ENCODE peak calls at places on chromosomes 3 and 15, in five cellular contexts. One of them, this sample, is unnamed.

GRCh38 chr15:77569647-77570186 is 63.0 kb downstream of the LINGO1 start:
- DNase-seq in fibroblast of lung: no peak
- DNase-seq in neural progenitor cell: no peak
- DNase-seq in DND-41: no peak
- DNase-seq in IMR-90: no peak
- DNase-seq in this sample: no peak

GRCh38 chr15:52427804-52428203 is 100.9 kb downstream of the MYO5A start:
- DNase-seq in IMR-90: peak; percentile 86
- DNase-seq in neural progenitor cell: peak; percentile 53
- DNase-seq in DND-41: no peak
- DNase-seq in fibroblast of lung: peak; percentile 95
- DNase-seq in this sample: peak; percentile 65

GRCh38 chr3:136350557-136350956 is 100.4 kb downstream of the PCCB start:
- DNase-seq in DND-41: no peak
- DNase-seq in fibroblast of lung: peak; percentile 71
- DNase-seq in neural progenitor cell: no peak
- DNase-seq in IMR-90: peak; percentile 81
- DNase-seq in this sample: peak; percentile 30

GRCh38 chr3:65878831-65879230 is 159.9 kb downstream of the MAGI1 start:
- DNase-seq in DND-41: no peak
- DNase-seq in fibroblast of lung: no peak
- DNase-seq in IMR-90: no peak
- DNase-seq in neural progenitor cell: no peak
- DNase-seq in this sample: no peak

GRCh38 chr15:78353093-78353492 is 12.9 kb downstream of the CRABP1 start:
- DNase-seq in fibroblast of lung: no peak
- DNase-seq in DND-41: no peak
- DNase-seq in neural progenitor cell: no peak
- DNase-seq in IMR-90: peak; percentile 5
- DNase-seq in this sample: no peak

GRCh38 chr3:69671082-69671952 is 67.9 kb upstream of the MITF start:
- DNase-seq in neural progenitor cell: peak; percentile 50
- DNase-seq in fibroblast of lung: peak; percentile 16
- DNase-seq in DND-41: peak; percentile 15
- DNase-seq in IMR-90: peak; percentile 42
- DNase-seq in this sample: peak; percentile 80

GRCh38 chr15:47460775-47461174 is 256.5 kb upstream of the SEMA6D start:
- DNase-seq in DND-41: no peak
- DNase-seq in neural progenitor cell: no peak
- DNase-seq in fibroblast of lung: no peak
- DNase-seq in IMR-90: no peak
- DNase-seq in this sample: no peak

GRCh38 chr15:100189849-100190248 is 151.9 kb downstream of the ADAMTS17 start:
- DNase-seq in DND-41: no peak
- DNase-seq in IMR-90: no peak
- DNase-seq in fibroblast of lung: peak; percentile 48
- DNase-seq in neural progenitor cell: no peak
- DNase-seq in this sample: no peak

GRCh38 chr15:60043744-60044435 is 39.8 kb downstream of the FOXB1 start:
- DNase-seq in fibroblast of lung: no peak
- DNase-seq in DND-41: peak; percentile 61
- DNase-seq in IMR-90: no peak
- DNase-seq in neural progenitor cell: peak; percentile 14
- DNase-seq in this sample: no peak

GRCh38 chr3:196694941-196695848 is 16.9 kb downstream of the CEP19 start:
- DNase-seq in fibroblast of lung: no peak
- DNase-seq in IMR-90: no peak
- DNase-seq in neural progenitor cell: no peak
- DNase-seq in DND-41: no peak
- DNase-seq in this sample: no peak

GRCh38 chr15:93274276-93274675 is 185.3 kb upstream of the RGMA start:
- DNase-seq in IMR-90: no peak
- DNase-seq in neural progenitor cell: peak; percentile 83
- DNase-seq in fibroblast of lung: no peak
- DNase-seq in DND-41: no peak
- DNase-seq in this sample: no peak

GRCh38 chr3:118705827-118706226 is 328.8 kb downstream of the IGSF11 start:
- DNase-seq in fibroblast of lung: no peak
- DNase-seq in neural progenitor cell: peak; percentile 42
- DNase-seq in DND-41: no peak
- DNase-seq in IMR-90: no peak
- DNase-seq in this sample: no peak

GRCh38 chr3:31295150-31295765 is 237.5 kb upstream of the STT3B start:
- DNase-seq in fibroblast of lung: no peak
- DNase-seq in IMR-90: no peak
- DNase-seq in neural progenitor cell: peak; percentile 7
- DNase-seq in DND-41: no peak
- DNase-seq in this sample: no peak

GRCh38 chr3:13483988-13484695 is 4.0 kb downstream of the HDAC11 start:
- DNase-seq in neural progenitor cell: no peak
- DNase-seq in fibroblast of lung: no peak
- DNase-seq in DND-41: no peak
- DNase-seq in IMR-90: no peak
- DNase-seq in this sample: no peak

GRCh38 chr3:58560771-58561311 is 16.4 kb downstream of the FAM107A start:
- DNase-seq in fibroblast of lung: peak; percentile 97
- DNase-seq in neural progenitor cell: peak; percentile 88
- DNase-seq in IMR-90: peak; percentile 98
- DNase-seq in DND-41: no peak
- DNase-seq in this sample: peak; percentile 89

GRCh38 chr3:98029083-98029482 is 6.0 kb downstream of the GABRR3 start:
- DNase-seq in neural progenitor cell: no peak
- DNase-seq in fibroblast of lung: no peak
- DNase-seq in IMR-90: no peak
- DNase-seq in DND-41: no peak
- DNase-seq in this sample: no peak

GRCh38 chr3:29071077-29071634 is 209.7 kb upstream of the RBMS3 start:
- DNase-seq in neural progenitor cell: no peak
- DNase-seq in IMR-90: no peak
- DNase-seq in DND-41: no peak
- DNase-seq in fibroblast of lung: peak; percentile 23
- DNase-seq in this sample: no peak

GRCh38 chr3:47409284-47409683 is 28.5 kb downstream of the PTPN23 start:
- DNase-seq in IMR-90: no peak
- DNase-seq in neural progenitor cell: no peak
- DNase-seq in fibroblast of lung: no peak
- DNase-seq in DND-41: no peak
- DNase-seq in this sample: no peak

GRCh38 chr3:58535531-58536500 is 1.2 kb downstream of the ACOX2 start:
- DNase-seq in IMR-90: no peak
- DNase-seq in neural progenitor cell: no peak
- DNase-seq in DND-41: no peak
- DNase-seq in fibroblast of lung: peak; percentile 33
- DNase-seq in this sample: no peak

GRCh38 chr15:29920515-29920914 is 98.2 kb upstream of the TJP1 start:
- DNase-seq in neural progenitor cell: no peak
- DNase-seq in fibroblast of lung: peak; percentile 60
- DNase-seq in IMR-90: peak; percentile 49
- DNase-seq in DND-41: no peak
- DNase-seq in this sample: no peak

GRCh38 chr3:149390316-149390715 is 12.9 kb upstream of the TM4SF1 start:
- DNase-seq in DND-41: no peak
- DNase-seq in neural progenitor cell: no peak
- DNase-seq in fibroblast of lung: no peak
- DNase-seq in IMR-90: no peak
- DNase-seq in this sample: no peak

GRCh38 chr3:72628065-72628464 is 220.2 kb downstream of the SHQ1 start:
- DNase-seq in IMR-90: no peak
- DNase-seq in neural progenitor cell: no peak
- DNase-seq in DND-41: no peak
- DNase-seq in fibroblast of lung: no peak
- DNase-seq in this sample: no peak

GRCh38 chr3:94011208-94011842 is 17.1 kb downstream of the STX19 start:
- DNase-seq in neural progenitor cell: no peak
- DNase-seq in DND-41: no peak
- DNase-seq in fibroblast of lung: no peak
- DNase-seq in IMR-90: no peak
- DNase-seq in this sample: no peak

DNA sequence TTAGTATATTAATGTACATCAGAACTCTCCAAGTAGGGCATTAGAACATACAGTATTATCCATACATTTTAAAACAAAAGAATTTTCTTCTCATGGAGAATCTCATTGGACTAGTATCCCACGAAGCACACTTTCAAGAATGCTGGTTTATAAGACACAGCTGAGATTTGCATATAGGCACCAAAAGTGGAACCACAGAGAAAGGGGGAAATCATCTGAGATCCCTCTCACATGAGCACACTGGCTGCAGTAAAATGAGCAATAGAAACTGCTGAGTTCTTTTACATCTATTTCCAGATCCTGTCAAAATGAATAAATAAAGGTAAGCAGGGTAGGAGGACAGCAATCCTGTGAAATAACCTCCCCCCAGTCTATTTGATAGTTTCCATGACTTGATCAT is 665.3 kb downstream of the FHIT start:
- DNase-seq in DND-41: no peak
- DNase-seq in fibroblast of lung: no peak
- DNase-seq in IMR-90: no peak
- DNase-seq in neural progenitor cell: no peak
- DNase-seq in this sample: no peak
- H3K9ac ChIP-seq in DND-41: no peak overlapping the region
- H3K9ac ChIP-seq in fibroblast of lung: no peak overlapping the region
- H3K9ac ChIP-seq in IMR-90: no peak overlapping the region
- H3K9ac ChIP-seq in neural progenitor cell: no peak overlapping the region
- H3K9ac ChIP-seq in this sample: no peak overlapping the region

DNA sequence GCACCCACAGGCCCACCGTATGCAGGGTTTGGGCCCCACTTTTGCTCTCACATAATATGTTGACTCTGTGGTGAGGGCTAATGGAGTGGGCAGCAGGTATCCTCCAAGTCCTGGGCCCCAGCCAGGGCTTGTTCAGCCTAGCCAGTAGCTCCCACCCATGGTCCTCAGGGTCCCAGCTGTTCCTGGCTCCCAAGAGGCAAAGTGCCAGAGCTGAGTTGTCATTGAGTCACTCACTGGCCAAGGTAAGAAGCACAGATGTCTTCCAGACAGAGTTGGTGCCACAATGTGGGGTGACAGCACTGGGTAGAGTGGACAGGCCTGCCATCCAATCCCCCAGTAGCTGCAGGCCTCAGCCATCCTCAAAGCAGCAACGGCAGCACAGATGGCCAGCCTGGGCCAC is 4.3 kb downstream of the SHF start:
- DNase-seq in neural progenitor cell: no peak
- DNase-seq in DND-41: no peak
- DNase-seq in fibroblast of lung: no peak
- DNase-seq in IMR-90: no peak
- DNase-seq in this sample: no peak
- H3K4me3 ChIP-seq in neural progenitor cell: no peak overlapping the region
- H3K4me3 ChIP-seq in DND-41: no peak overlapping the region
- H3K4me3 ChIP-seq in fibroblast of lung: no peak overlapping the region
- H3K4me3 ChIP-seq in IMR-90: no peak overlapping the region
- H3K4me3 ChIP-seq in this sample: no peak overlapping the region

GRCh38 chr3:124147429-124147828 is 155.5 kb upstream of the ROPN1 start:
- DNase-seq in IMR-90: no peak
- DNase-seq in neural progenitor cell: no peak
- DNase-seq in DND-41: no peak
- DNase-seq in fibroblast of lung: no peak
- DNase-seq in this sample: no peak
- H3K27me3 ChIP-seq in IMR-90: peaks cover 17% of the 10 kb centered on the region
- H3K27me3 ChIP-seq in neural progenitor cell: no peaks in the 10 kb centered on the region
- H3K27me3 ChIP-seq in DND-41: peaks cover 12% of the 10 kb centered on the region
- H3K27me3 ChIP-seq in fibroblast of lung: no peaks in the 10 kb centered on the region
- H3K27me3 ChIP-seq in this sample: no peaks in the 10 kb centered on the region

DNA sequence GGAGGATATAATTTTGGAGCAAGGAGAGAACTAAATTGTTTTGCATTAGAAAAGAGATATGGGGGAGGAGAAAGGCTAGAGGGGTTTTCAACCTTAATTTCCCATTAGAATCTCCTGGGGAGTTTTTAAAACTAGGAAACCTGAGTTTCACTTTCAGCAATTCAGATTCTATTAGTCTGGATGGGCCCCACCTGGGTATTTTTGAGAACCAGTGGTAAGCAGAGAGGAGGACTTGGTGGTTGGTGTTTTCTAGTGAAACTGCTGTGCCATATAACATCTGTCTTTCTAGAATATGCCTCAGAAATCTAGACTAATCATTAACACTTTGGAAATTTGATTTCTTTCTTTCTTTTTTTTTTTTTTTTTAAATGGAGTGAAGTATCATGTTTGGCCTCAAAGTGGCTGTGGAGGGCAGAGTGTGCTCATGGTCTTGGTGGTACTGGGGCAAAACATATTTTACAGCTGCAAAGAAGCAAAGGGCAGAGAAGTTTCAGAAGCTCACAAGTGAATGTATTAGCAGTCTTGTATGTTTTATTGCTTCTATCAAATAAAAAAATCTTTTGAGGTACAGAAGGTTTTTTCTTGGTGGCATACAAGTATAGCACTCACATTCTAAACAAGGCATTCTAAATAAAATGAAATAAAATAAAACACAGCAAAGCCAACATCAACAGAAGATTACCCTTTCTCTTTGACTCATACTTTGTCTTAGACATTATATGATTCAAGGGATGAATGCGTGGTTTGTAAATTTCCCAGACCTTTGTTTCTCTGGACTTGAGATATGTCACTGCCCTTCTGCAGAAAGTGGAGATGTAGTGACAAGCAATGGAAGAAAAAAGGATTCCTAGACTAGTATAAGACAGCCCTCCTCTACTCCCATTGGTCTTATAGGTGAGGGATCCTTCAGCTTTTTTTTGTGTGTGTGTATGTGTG is 22.7 kb downstream of the NANOGP8 start:
- DNase-seq in neural progenitor cell: no peak
- DNase-seq in DND-41: no peak
- DNase-seq in IMR-90: peak; percentile 37
- DNase-seq in fibroblast of lung: peak; percentile 20
- DNase-seq in this sample: no peak
- H3K9ac ChIP-seq in neural progenitor cell: no peak overlapping the region
- H3K9ac ChIP-seq in DND-41: no peak overlapping the region
- H3K9ac ChIP-seq in IMR-90: no peak overlapping the region
- H3K9ac ChIP-seq in fibroblast of lung: no peak overlapping the region
- H3K9ac ChIP-seq in this sample: no peak overlapping the region

GRCh38 chr15:74130849-74131617 is 647 bp downstream of the ISLR2 start:
- DNase-seq in DND-41: no peak
- DNase-seq in neural progenitor cell: no peak
- DNase-seq in IMR-90: no peak
- DNase-seq in fibroblast of lung: no peak
- DNase-seq in this sample: no peak

GRCh38 chr15:74131618-74132191 is 1.3 kb downstream of the ISLR2 start:
- DNase-seq in DND-41: no peak
- DNase-seq in fibroblast of lung: no peak
- DNase-seq in neural progenitor cell: no peak
- DNase-seq in IMR-90: no peak
- DNase-seq in this sample: no peak

GRCh38 chr15:74129411-74130088 is 836 bp upstream of the ISLR2 start:
- DNase-seq in fibroblast of lung: peak; percentile 5
- DNase-seq in DND-41: no peak
- DNase-seq in neural progenitor cell: peak; percentile 72
- DNase-seq in IMR-90: no peak
- DNase-seq in this sample: peak; percentile 43

GRCh38 chr15:74128785-74129350 is 1.5 kb upstream of the ISLR2 start:
- DNase-seq in fibroblast of lung: peak; percentile 4
- DNase-seq in DND-41: no peak
- DNase-seq in IMR-90: no peak
- DNase-seq in neural progenitor cell: peak; percentile 40
- DNase-seq in this sample: no peak

GRCh38 chr15:74130089-74130848 is at the start of gene ISLR2:
- DNase-seq in neural progenitor cell: peak; percentile 67
- DNase-seq in IMR-90: no peak
- DNase-seq in DND-41: no peak
- DNase-seq in fibroblast of lung: peak; percentile 18
- DNase-seq in this sample: peak; percentile 71
- H3K4me3 ChIP-seq in neural progenitor cell: peak within 1 kb of the TSS; percentile 43
- H3K4me3 ChIP-seq in IMR-90: no peak within 1 kb of the TSS
- H3K4me3 ChIP-seq in DND-41: no peak within 1 kb of the TSS
- H3K4me3 ChIP-seq in fibroblast of lung: no peak within 1 kb of the TSS
- H3K4me3 ChIP-seq in this sample: peak within 1 kb of the TSS; percentile 50